ENCODE peak calls at places on chromosome 14, in six cellular contexts. B is kidney, U is PC-3, Y is neural progenitor cell, N is H1, L is heart right ventricle. D is an unnamed sample. For H3K4me1, the result is how much of the 10 kb centered on the place peaks cover.

GRCh38 chr14:105249175-105250007 is 1.1 kb downstream of the BTBD6 start:
- DNase-seq in U (peak), L (no peak), B (peak), N (peak), Y (peak), D (no peak)

GRCh38 chr14:99174081-99174851 is 97.7 kb downstream of the BCL11B start:
- DNase-seq in B (peak), U (no peak), L (no peak), N (peak), Y (no peak), D (no peak)

GRCh38 chr14:31936100-31936499 is 141.0 kb upstream of the ARHGAP5 start:
- DNase-seq in N (no peak), B (no peak), L (no peak), U (peak), Y (no peak), D (no peak)

GRCh38 chr14:71497645-71498086 is 434.6 kb upstream of the RGS6 start:
- DNase-seq in L (no peak), U (peak), N (no peak), B (no peak), Y (no peak), D (peak)

GRCh38 chr14:33805593-33805992 is 145.3 kb downstream of the EGLN3 start:
- DNase-seq in U (no peak), N (no peak), L (no peak), Y (no peak), B (no peak), D (no peak)

GRCh38 chr14:40367717-40368116 is 935.5 kb upstream of the FBXO33 start:
- DNase-seq in L (no peak), Y (no peak), U (peak), N (no peak), B (no peak), D (no peak)

GRCh38 chr14:50452979-50453705 is 56.5 kb upstream of the CDKL1 start:
- DNase-seq in B (no peak), N (no peak), Y (no peak), U (peak), L (no peak), D (peak)

GRCh38 chr14:95388699-95389098 is 69.0 kb upstream of the CLMN start:
- DNase-seq in U (peak), N (no peak), L (no peak), Y (no peak), B (no peak), D (no peak)

GRCh38 chr14:32039401-32039800 is 37.7 kb upstream of the ARHGAP5 start:
- DNase-seq in L (no peak), Y (no peak), U (no peak), B (no peak), N (no peak), D (no peak)

GRCh38 chr14:96125536-96125935 is 79.1 kb upstream of the BDKRB2 start:
- DNase-seq in Y (no peak), N (no peak), L (no peak), B (no peak), U (no peak), D (no peak)

GRCh38 chr14:50425816-50426215 is 29.1 kb upstream of the CDKL1 start:
- DNase-seq in L (no peak), Y (no peak), B (no peak), U (no peak), N (no peak), D (peak)

GRCh38 chr14:89025581-89026236 is 201.3 kb downstream of the TTC8 start:
- DNase-seq in L (peak), N (no peak), U (no peak), Y (no peak), B (no peak), D (no peak)

GRCh38 chr14:91409991-91410401 is 7.6 kb downstream of the CCDC88C start:
- DNase-seq in U (no peak), N (no peak), L (no peak), B (no peak), Y (no peak), D (no peak)

GRCh38 chr14:35571598-35571997 is 37.6 kb downstream of the INSM2 start:
- DNase-seq in Y (no peak), L (no peak), U (no peak), N (no peak), B (no peak), D (no peak)

GRCh38 chr14:63603749-63604277 is 37.9 kb downstream of the WDR89 start:
- DNase-seq in B (no peak), U (no peak), N (no peak), Y (no peak), L (no peak), D (peak)

GRCh38 chr14:51576112-51576420 is 75.6 kb upstream of the FRMD6 start:
- DNase-seq in Y (no peak), U (no peak), N (no peak), B (no peak), L (no peak), D (no peak)

DNA sequence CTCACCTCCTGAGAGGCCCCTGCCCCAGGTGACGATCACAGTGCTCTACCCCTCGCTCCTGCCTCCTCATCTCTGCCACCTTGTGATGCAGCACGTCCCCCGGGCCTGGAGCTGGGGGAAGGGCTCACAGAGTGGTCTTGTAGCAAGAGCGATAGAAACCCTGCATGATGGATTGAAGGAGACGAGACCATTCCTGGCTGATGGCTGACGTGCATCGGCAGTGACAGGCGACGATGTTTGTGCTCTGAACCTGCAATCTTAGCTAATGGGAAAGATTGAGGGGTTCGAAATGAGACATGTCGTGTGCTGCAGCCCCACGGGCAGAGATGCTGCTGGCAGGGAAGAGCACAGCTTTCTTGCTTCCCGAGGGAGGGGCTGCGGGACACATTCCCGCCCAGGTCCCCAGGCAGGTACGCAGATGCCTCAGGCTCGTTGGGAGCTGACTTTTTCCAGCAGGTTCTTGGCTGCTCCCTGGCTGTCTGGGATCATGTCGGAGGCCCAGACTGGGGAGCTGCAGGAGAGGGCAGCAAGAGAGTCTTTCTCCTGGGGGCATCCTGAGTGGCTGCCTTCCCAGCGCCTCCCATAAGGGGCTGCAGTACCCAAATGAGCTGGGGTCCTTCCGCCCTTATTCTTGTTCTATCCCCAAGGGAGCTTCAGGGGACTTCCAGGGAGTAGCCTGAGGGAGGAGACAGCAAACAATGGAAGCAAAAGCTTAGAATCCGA is 38.7 kb upstream of the GPATCH2L start:
- DNase-seq in N (peak), U (no peak), L (no peak), B (no peak), Y (peak), D (no peak)
- H3K27ac ChIP-seq in N (peak), U (no peak), L (no peak), B (no peak), Y (no peak), D (no peak)

GRCh38 chr14:69852897-69853296 is 26.3 kb upstream of the SMOC1 start:
- DNase-seq in L (no peak), U (no peak), N (peak), Y (no peak), B (no peak), D (no peak)
- H3K4me1 ChIP-seq in L (under half), U (under half), N (under half), Y (under half), B (under half), D (under half)

GRCh38 chr14:77027538-77028383 is 747 bp downstream of the IRF2BPL start:
- DNase-seq in U (peak), Y (peak), N (peak), B (peak), L (peak), D (no peak)
- TF ChIP-seq CTCF in U (no peak), Y (no peak), N (no peak), B (peak), L (peak), D (peak)

GRCh38 chr14:68736519-68736918 is 56.3 kb downstream of the ZFP36L1 start:
- DNase-seq in U (no peak), Y (peak), B (no peak), L (no peak), N (no peak), D (no peak)
- H3K27ac ChIP-seq in U (no peak), Y (no peak), B (no peak), L (peak), N (no peak), D (no peak)

GRCh38 chr14:56217380-56218045 is 99.3 kb downstream of the PELI2 start:
- DNase-seq in U (no peak), L (no peak), Y (no peak), B (no peak), N (no peak), D (no peak)

GRCh38 chr14:56213288-56213687 is 95.1 kb downstream of the PELI2 start:
- DNase-seq in B (no peak), L (no peak), U (no peak), Y (peak), N (no peak), D (no peak)

GRCh38 chr14:56216631-56217379 is 98.6 kb downstream of the PELI2 start:
- DNase-seq in B (peak), N (no peak), Y (no peak), L (peak), U (no peak), D (no peak)

GRCh38 chr14:56212541-56212940 is 94.3 kb downstream of the PELI2 start:
- DNase-seq in B (no peak), Y (no peak), U (no peak), N (no peak), L (no peak), D (no peak)

DNA sequence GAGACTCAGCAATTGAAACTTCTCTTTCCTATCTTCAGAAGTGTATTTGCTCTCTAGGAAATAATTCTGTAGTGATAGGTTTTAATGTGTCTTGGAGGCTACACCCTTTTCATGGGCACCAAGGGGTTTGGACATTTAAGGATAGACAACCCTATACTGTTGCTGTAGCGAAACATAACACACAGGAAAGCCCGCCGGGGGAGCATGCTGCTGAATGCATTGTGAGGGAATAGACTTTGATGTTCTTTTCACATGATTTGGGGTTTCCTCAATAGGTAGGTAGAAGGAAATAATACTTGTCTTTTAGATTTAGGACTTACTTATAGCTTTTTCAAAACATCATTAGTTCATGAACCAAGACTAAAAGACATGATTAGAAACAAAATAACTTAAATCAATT is 97.0 kb downstream of the PELI2 start:
- DNase-seq in N (no peak), Y (no peak), U (no peak), L (no peak), B (no peak), D (no peak)
- H3K4me1 ChIP-seq in N (under half), Y (under half), U (under half), L (under half), B (under half), D (under half)

GRCh38 chr14:38210587-38211257 is 3.0 kb downstream of the SSTR1 start:
- DNase-seq in L (no peak), Y (peak), B (peak), N (no peak), U (no peak), D (no peak)
- TF ChIP-seq CTCF in L (peak), Y (peak), B (no peak), N (peak), U (no peak), D (no peak)

DNA sequence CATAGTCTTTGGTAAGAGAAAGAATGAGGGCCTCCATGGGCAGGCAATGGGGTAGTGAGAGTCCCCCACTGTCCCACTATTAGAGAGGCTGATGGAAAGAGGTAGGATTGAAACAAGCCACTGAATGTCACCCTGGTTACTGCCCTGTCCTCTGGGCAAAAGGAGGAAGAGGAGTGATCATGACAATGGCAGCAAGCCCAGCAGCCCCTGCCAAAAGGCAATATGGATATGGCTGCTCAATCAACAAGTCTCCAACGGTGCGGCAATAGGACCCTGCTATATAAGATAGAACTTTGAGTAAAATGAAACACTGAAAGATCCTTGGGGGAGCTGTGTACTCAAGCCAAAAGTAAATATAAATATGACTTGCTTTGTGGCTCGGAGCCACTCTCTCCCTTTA is 6.1 kb downstream of the POMT2 start:
- DNase-seq in N (no peak), L (no peak), B (no peak), Y (no peak), U (peak), D (no peak)
- H3K27ac ChIP-seq in N (peak), L (no peak), B (no peak), Y (no peak), U (peak), D (peak)

D was measured in foreskin keratinocyte.